ENCODE peak calls at places on chromosome 9, in four cellular contexts. Y, Q, T and U are unnamed samples.

GRCh38 chr9:108271646-108272349 is 584.0 kb downstream of the ACTL7B start:
- DNase-seq in Y (no peak), Q (peak; percentile 95), T (peak; percentile 32), U (no peak)

GRCh38 chr9:84481819-84482218 is 141.3 kb upstream of the SLC28A3 start:
- DNase-seq in Y (no peak), Q (no peak), T (no peak), U (no peak)

GRCh38 chr9:25677301-25678146 is 720 bp downstream of the TUSC1 start:
- DNase-seq in Y (no peak), Q (peak; percentile 80), T (peak; percentile 81), U (peak; percentile 52)

GRCh38 chr9:75238311-75238976 is 150.1 kb downstream of the OSTF1 start:
- DNase-seq in Y (peak; percentile 3), Q (peak; percentile 67), T (peak; percentile 65), U (no peak)

GRCh38 chr9:84296146-84296843 is 44.3 kb downstream of the SLC28A3 start:
- DNase-seq in Y (peak; percentile 66), Q (peak; percentile 39), T (peak; percentile 15), U (no peak)

GRCh38 chr9:137986268-137987099 is 108.9 kb downstream of the CACNA1B start:
- DNase-seq in Y (no peak), Q (no peak), T (no peak), U (no peak)

GRCh38 chr9:25681270-25681669 is 3.0 kb upstream of the TUSC1 start:
- DNase-seq in Y (no peak), Q (peak; percentile 38), T (no peak), U (no peak)

GRCh38 chr9:109422641-109423040 is 75.5 kb downstream of the PTPN3 start:
- DNase-seq in Y (peak; percentile 91), Q (no peak), T (no peak), U (no peak)

GRCh38 chr9:17004500-17004899 is 130.3 kb upstream of the CNTLN start:
- DNase-seq in Y (no peak), Q (peak; percentile 63), T (no peak), U (no peak)

GRCh38 chr9:81829201-81829882 is 98.9 kb upstream of the SPATA31D4 start:
- DNase-seq in Y (no peak), Q (no peak), T (no peak), U (no peak)
- H3K27ac ChIP-seq in Y (no peak overlapping the region), Q (no peak overlapping the region), T (no peak overlapping the region), U (no peak overlapping the region)

GRCh38 chr9:6641961-6642360 is 3.6 kb downstream of the GLDC start:
- DNase-seq in Y (no peak), Q (no peak), T (no peak), U (no peak)

GRCh38 chr9:6645153-6646027 is at the start of gene GLDC:
- DNase-seq in Y (no peak), Q (no peak), T (peak; percentile 91), U (peak; percentile 6)

GRCh38 chr9:6641561-6641960 is 4.0 kb downstream of the GLDC start:
- DNase-seq in Y (no peak), Q (no peak), T (no peak), U (no peak)

GRCh38 chr9:6644346-6645152 is 980 bp downstream of the GLDC start:
- DNase-seq in Y (no peak), Q (no peak), T (no peak), U (no peak)

GRCh38 chr9:6646028-6646636 is 603 bp upstream of the GLDC start:
- DNase-seq in Y (no peak), Q (no peak), T (peak; percentile 71), U (no peak)
- H3K27ac ChIP-seq in Y (peak overlapping the region; percentile 75), Q (no peak overlapping the region), T (peak overlapping the region; percentile 82), U (no peak overlapping the region)

GRCh38 chr9:136664000-136664798 is 1.5 kb downstream of the EGFL7 start:
- DNase-seq in Y (no peak), Q (no peak), T (no peak), U (no peak)
- H3K27ac ChIP-seq in Y (no peak overlapping the region), Q (no peak overlapping the region), T (no peak overlapping the region), U (peak overlapping the region; percentile 79)

DNA sequence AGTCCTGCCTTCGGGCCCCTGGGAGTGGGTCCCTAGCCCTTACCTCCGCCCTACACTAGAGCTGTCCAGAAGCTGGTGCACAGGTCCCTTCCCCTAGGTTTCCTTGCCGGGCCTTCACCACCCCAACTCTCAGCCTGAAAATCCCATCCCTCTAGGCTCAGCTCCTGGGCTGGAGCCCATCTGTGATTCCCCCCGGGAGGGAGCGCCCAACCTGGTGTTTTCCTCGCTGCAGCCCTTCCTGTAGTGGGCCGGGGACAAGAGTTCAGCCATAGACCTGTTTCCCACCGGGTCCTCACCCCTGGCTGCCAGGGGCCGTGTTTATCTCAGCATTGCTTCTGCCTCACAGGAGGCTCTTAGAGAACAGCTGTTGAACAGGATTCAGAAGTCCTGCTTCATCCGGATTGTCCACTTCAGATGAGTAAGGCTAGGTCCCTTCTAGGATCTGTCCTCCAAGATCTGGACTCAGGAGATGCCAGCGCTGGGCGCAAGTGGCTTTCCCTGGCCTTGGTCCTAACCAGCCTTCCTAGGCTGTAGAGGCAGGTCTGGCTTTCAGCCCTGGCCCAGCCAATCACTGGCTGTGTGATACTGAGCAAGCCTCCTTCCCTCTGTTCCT is 965 bp downstream of the GLIPR2 start:
- DNase-seq in Y (no peak), Q (peak; percentile 26), T (no peak), U (no peak)
- H3K27ac ChIP-seq in Y (no peak overlapping the region), Q (no peak overlapping the region), T (peak overlapping the region; percentile 93), U (no peak overlapping the region)

DNA sequence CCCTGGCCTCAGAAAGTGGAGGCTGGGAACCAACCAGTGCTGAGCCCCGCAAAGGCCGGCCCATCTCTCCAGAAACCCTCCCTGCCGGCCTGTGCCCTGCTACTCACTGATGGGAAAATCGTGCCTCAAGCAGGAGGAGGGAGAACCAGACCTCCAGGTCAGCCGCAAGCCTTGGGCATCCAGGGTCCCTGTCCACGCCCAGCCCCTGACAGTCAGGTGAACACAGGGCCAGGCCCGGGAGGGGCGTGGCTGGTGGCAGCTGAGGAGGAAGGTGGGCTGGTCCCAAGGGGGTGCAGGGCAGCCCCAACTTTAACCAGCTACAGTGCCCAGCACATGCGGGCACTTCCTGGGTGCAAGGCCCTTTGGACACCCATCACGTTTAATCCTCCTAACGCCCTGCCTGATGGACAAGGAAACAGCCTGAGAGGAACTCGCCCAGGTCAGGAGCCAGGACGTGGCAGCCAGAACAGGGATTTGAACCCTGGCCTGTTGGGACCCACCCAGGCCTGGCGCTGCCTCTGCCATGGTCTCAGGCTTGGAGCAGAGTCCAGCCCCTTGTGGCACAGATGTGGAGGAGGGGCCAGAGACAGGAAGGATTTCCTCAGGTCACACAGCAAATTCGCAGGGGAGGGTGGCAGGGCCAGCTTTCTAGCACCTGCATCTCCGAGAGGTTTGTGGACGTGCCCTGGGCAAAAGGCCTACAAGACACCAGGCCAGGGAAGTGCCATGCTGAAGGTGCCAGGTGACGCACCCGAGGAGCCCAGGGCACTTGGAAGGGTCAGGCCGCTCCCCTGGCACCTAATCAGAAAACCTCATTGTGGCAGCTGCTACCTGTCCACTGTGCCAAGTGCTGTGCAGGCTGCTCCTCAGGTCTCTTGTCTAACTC is 4.5 kb downstream of the RALGDS start:
- DNase-seq in Y (no peak), Q (no peak), T (no peak), U (no peak)
- H3K27ac ChIP-seq in Y (peak overlapping the region; percentile 88), Q (no peak overlapping the region), T (no peak overlapping the region), U (peak overlapping the region; percentile 95)

DNA sequence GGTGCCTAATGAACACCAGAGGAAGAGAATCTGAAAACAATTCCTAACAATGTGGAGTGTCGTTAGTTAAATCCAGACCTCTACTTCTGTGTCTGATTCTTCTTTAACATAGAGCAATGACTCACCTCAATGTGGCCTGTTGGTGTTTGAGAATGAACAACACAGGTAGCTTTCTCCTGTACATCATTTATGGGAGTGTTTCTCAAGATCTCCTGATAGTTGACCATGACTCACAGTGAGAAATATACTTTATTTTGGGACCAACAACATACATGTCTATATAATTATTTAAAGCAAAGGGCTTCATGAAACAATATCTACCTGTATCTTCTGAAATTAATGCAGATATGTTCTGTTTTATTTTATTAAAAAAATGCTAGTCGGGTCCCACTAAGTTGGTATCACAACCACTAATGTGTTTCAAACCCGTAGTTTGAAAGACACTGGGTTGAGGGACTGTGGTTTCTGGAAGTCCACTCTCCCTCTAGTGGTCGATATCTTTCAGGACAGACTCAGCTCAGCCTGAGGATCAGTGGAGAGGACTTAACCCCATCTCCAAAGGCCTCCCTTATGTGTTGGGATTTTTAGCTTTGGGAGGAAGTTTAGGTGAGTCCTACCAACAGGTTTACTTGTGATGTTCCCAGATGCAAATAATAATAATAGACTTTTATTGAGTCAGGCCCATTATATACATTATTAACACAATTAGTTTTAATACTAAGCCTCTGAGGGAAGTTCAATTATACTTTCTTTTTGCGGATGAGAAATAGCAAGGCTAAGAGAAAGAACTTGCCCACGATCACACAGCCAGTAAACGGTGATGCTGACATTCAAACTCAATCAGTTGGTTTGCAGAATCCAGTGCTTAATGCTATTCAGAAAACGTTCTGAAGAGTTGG is 70.0 kb upstream of the KLF9 start:
- DNase-seq in Y (no peak), Q (peak; percentile 92), T (peak; percentile 73), U (no peak)
- H3K27ac ChIP-seq in Y (no peak overlapping the region), Q (no peak overlapping the region), T (no peak overlapping the region), U (no peak overlapping the region)

GRCh38 chr9:95076696-95077052 is 240.8 kb downstream of the FANCC start:
- DNase-seq in Y (no peak), Q (no peak), T (no peak), U (no peak)
- H3K27ac ChIP-seq in Y (no peak overlapping the region), Q (peak overlapping the region; percentile 58), T (peak overlapping the region; percentile 75), U (peak overlapping the region; percentile 98)

GRCh38 chr9:33816327-33817252 is at the start of gene UBE2R2:
- DNase-seq in Y (peak; percentile 85), Q (peak; percentile 90), T (peak; percentile 95), U (peak; percentile 91)

GRCh38 chr9:33815781-33816180 is 1.2 kb upstream of the UBE2R2 start:
- DNase-seq in Y (no peak), Q (no peak), T (no peak), U (no peak)

GRCh38 chr9:33817327-33818166 is 587 bp downstream of the UBE2R2 start:
- DNase-seq in Y (no peak), Q (peak; percentile 69), T (peak; percentile 85), U (peak; percentile 78)

GRCh38 chr9:33814816-33815215 is 2.1 kb upstream of the UBE2R2 start:
- DNase-seq in Y (no peak), Q (no peak), T (peak; percentile 58), U (no peak)

DNA sequence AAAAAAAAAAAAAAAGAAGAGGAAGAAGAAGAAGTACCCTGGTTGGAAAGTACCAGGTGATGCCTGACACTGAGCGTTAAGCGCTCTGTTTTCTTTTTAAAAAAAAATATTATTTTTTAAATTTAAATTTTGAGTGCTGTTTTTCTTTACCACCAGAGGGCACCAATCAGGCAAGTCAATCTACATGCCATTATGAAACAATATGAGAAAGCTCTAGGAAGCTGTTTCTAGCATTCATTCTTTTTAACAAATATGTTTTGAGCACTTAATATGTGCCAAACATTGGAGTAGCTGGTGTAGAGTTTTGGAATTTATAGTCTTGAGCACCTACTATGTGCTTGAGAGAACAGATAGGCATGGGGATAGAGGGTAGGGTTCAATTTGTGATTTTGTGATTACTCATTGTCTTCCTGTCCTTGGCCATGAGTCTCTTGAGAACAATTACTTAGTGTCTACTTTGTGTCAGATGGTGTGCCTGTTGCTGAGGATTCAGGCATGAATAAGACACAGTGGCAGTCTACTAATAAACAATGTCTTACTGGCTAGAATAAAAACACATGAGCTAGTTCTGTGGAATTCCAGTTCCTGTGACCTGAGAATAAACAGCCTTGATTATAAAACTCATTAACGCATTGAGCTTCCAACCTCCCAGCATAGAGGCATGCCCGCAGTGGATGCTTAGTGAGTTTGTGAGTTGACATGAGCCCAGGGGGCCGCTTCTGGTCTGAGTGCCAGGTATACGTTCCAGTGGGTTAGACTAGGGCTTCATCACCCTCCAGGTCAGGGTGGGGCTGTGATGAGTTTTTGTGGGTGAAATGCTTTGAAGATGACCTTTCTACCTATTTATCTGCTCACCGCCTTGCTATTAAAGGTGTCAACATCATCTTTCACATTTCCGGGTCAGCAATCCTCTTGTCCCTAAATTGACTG is 3.0 kb upstream of the UBE2R2 start:
- DNase-seq in Y (no peak), Q (peak; percentile 69), T (peak; percentile 60), U (no peak)
- H3K27ac ChIP-seq in Y (peak overlapping the region; percentile 9), Q (peak overlapping the region; percentile 28), T (peak overlapping the region; percentile 99), U (peak overlapping the region; percentile 99)